ENCODE peak calls at places on chromosomes 2 and 18, in nine cellular contexts. U, N, W, B, Z, M, V, D and F are unnamed samples.

GRCh38 chr2:28152585-28153284 is 239.9 kb upstream of the FOSL2 start:
- DNase-seq in W (no peak), N (no peak), D (no peak), B (no peak), Z (no peak), M (no peak), U (no peak), V (no peak), F (no peak)

GRCh38 chr2:26852405-26853348 is 4.7 kb downstream of the DPYSL5 start:
- DNase-seq in M (no peak), U (no peak), B (no peak), N (peak), V (no peak), Z (no peak), W (no peak), D (peak), F (no peak)

GRCh38 chr2:136013962-136014361 is 28.5 kb upstream of the DARS1 start:
- DNase-seq in D (no peak), M (no peak), Z (no peak), V (no peak), W (no peak), N (no peak), B (peak), U (no peak), F (no peak)

GRCh38 chr2:148901142-148901541 is 26.1 kb downstream of the KIF5C start:
- DNase-seq in Z (no peak), V (no peak), N (no peak), M (no peak), B (no peak), U (no peak), D (peak), W (no peak), F (no peak)

GRCh38 chr2:33145459-33145858 is 198.7 kb downstream of the LTBP1 start:
- DNase-seq in U (no peak), Z (no peak), N (no peak), V (no peak), D (no peak), M (no peak), B (no peak), W (no peak), F (no peak)

GRCh38 chr2:3242747-3243369 is 134.8 kb downstream of the EIPR1 start:
- DNase-seq in D (no peak), V (no peak), U (peak), Z (no peak), W (no peak), M (no peak), B (no peak), N (no peak), F (peak)

GRCh38 chr2:64650722-64651338 is 2.9 kb downstream of the SERTAD2 start:
- DNase-seq in M (no peak), W (peak), U (no peak), N (peak), Z (peak), D (no peak), B (no peak), V (no peak), F (no peak)

GRCh38 chr2:22855081-22855480 is 529.9 kb upstream of the KLHL29 start:
- DNase-seq in W (no peak), D (no peak), N (no peak), Z (no peak), M (no peak), B (no peak), V (no peak), U (no peak), F (no peak)

GRCh38 chr18:2111456-2111855 is 459.8 kb downstream of the METTL4 start:
- DNase-seq in U (no peak), B (no peak), M (no peak), N (no peak), Z (no peak), W (no peak), V (no peak), D (no peak), F (no peak)

GRCh38 chr2:88452151-88452851 is at the start of gene FOXI3:
- DNase-seq in B (no peak), U (no peak), W (no peak), D (no peak), M (no peak), N (no peak), V (no peak), Z (peak), F (no peak)
- H3K4me3 ChIP-seq in B (no peak), U (peak), W (peak), D (peak), M (no peak), N (no peak), V (peak), Z (no peak), F (no peak)

GRCh38 chr18:79395761-79396404 is at the start of gene NFATC1:
- DNase-seq in M (peak), W (peak), B (peak), D (no peak), V (peak), Z (peak), N (peak), U (peak), F (peak)
- TF ChIP-seq POLR2A in M (peak), W (no peak), B (no peak), D (no peak), V (peak), Z (no peak), N (no peak), U (no peak), F (no peak)

GRCh38 chr2:106070181-106070580 is 123.9 kb downstream of the UXS1 start:
- DNase-seq in W (no peak), N (no peak), D (peak), U (no peak), B (no peak), V (no peak), Z (no peak), M (no peak), F (no peak)

GRCh38 chr2:106065268-106065982 is 128.7 kb downstream of the UXS1 start:
- DNase-seq in W (no peak), B (no peak), M (peak), V (no peak), N (no peak), U (no peak), D (peak), Z (peak), F (no peak)

GRCh38 chr2:106062627-106063026 is 131.5 kb downstream of the UXS1 start:
- DNase-seq in U (no peak), V (no peak), B (no peak), D (peak), N (peak), Z (no peak), W (no peak), M (no peak), F (peak)

GRCh38 chr2:106068415-106068814 is 125.7 kb downstream of the UXS1 start:
- DNase-seq in N (no peak), D (no peak), B (no peak), W (no peak), M (no peak), V (no peak), Z (no peak), U (no peak), F (no peak)

DNA sequence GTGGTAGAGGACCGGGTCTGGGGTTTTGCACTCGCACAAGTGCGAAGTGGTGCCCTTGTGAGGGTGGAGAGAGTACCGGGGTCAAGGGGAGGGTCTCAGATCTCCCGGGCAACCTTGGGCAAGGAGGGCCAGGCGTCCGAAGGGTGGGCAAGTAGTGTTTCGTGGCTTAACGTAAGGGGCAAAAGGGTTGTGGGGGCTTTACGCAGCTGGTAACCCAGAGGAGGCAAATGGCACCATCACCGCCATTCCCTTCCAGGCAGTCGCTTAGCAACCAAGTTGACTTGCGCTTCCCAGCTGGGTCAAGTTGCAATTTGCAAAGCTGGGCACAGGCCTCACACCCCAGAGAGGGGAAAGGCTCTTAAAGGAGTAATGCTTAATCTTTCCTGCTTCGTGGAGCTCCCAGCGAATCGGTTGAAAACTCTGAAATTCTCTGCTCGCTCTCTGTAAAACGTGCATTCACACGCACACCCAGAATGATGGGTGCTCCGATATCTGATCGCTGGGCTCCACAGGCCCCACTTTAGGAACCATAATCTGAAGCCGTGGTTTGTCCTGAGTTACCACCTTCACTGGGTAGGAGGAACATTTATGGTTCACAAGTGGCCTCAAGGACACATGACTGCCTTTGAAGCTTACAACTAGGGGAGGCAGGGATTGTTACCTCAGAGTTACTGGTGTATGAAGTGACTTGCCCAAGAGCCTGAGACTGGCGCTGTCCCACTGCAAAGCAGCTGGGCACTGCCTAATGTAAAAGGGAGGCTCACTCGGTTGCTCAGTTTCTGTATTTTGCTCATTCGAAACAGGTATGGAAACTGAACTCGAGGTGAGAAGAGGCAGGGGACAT is 127.9 kb downstream of the UXS1 start:
- DNase-seq in B (no peak), U (no peak), N (no peak), M (no peak), Z (no peak), D (peak), W (no peak), V (no peak), F (no peak)
- H3K4me3 ChIP-seq in B (no peak), U (peak), N (peak), M (peak), Z (no peak), D (peak), W (peak), V (no peak), F (peak)

GRCh38 chr2:117335967-117336366 is 478.5 kb upstream of the DDX18 start:
- DNase-seq in D (no peak), Z (no peak), M (no peak), N (no peak), U (no peak), W (no peak), V (no peak), B (no peak), F (no peak)

GRCh38 chr2:117336496-117336895 is 478.0 kb upstream of the DDX18 start:
- DNase-seq in D (no peak), N (no peak), Z (no peak), M (no peak), B (no peak), W (no peak), U (no peak), V (no peak), F (no peak)

GRCh38 chr2:117342415-117342814 is 472.1 kb upstream of the DDX18 start:
- DNase-seq in D (no peak), N (no peak), M (no peak), Z (no peak), V (no peak), B (no peak), U (no peak), W (no peak), F (no peak)

DNA sequence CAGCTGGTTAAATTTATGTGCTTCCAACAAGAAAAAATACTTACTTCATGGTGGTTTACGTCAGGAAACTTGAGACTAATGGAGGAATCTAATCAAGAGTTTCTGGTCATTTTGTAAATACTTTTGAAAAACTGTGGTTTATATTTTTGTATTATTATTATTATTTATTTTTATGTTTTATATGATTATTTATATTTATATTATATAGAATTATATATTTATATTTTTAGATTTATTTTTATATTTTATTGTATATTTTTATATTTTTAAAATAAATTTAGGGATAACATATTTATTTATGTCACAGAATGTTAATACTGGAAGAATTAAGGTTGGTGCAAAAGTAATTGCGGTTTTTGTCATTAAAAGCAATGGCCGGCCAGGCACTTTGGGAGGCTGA is 474.5 kb upstream of the DDX18 start:
- DNase-seq in N (no peak), U (no peak), V (no peak), Z (no peak), W (no peak), B (no peak), D (no peak), M (no peak), F (no peak)
- TF ChIP-seq POLR2A in N (no peak), U (no peak), V (no peak), Z (no peak), W (no peak), B (no peak), D (no peak), M (no peak), F (no peak)

DNA sequence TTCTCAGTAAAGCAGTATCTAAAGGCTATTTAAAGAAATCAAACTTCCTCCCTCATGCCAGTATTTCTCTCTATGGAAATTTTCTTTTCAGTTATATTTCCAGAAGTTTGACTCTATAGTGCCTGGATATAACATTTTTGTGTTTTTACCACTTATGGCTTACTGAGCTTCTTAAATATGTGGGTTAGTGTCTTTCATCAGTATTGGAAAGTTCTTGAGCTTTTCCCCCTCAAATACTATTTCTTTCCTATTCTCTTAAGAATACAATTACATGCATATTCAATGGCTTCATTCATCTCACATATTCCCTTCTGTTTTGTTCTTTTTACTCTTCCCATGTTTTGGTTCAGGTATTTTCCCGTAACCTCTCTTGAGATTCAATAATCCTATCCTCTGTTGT is 432.0 kb downstream of the SETBP1 start:
- DNase-seq in N (no peak), U (no peak), Z (no peak), W (no peak), V (no peak), B (no peak), D (no peak), M (no peak), F (no peak)
- H3K4me3 ChIP-seq in N (no peak), U (no peak), Z (no peak), W (no peak), V (no peak), B (no peak), D (no peak), M (no peak), F (no peak)

DNA sequence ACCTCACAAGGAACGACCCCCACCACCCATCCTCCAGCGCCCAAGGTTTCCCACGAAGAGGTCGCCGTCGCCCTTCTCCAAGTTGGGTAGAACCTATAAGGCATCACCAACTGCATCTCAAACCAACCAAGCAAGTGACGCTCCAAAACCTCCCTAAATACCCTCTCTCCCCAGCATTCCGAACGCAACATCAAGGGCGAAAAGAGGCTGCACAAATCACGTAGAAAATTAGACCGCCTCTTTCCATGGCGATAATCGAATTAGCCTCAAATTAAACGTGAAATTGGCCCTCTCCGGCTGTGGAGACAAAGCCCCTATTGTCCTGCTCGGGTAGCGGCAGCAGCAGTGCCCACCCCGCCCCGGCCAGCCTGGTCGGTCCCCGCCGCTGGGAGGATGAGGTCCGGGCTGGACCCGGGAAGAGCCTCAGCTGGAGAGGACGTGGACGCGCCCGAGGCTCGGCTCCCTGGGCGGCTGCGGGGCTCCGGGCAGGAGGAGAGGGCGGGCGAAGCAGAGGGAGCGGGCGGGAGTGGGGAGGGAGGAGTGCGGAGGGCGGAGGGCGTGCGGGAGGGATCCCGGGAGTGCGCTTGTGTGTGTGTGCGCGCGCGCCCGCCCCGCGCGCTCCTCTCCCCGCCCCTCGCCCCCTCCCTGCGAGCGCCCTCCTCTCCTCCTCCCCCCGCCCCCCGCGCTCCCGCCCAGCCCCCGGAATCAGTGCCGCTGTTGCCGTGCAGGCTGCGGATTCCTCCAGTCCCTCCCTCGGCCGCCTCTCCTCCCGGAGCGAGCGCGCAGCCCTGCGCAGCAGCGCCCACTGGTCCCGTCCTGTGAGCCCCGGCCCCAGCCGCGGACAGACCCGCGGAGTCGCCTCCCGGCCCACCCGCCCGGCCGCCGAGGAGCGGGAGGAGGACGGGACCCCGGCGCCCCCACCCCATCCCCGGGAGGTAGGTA is at the start of gene SPTBN1:
- DNase-seq in D (peak), V (peak), B (peak), U (peak), N (peak), W (peak), M (peak), Z (peak), F (peak)
- TF ChIP-seq POLR2A in D (peak), V (peak), B (peak), U (no peak), N (no peak), W (no peak), M (no peak), Z (peak), F (peak)